ENCODE peak calls at places on chromosome 18, in ten cellular contexts. U is adrenal gland, B is A549, X is cardiac muscle cell, G is HCT116, F is foreskin fibroblast, K is coronary artery, J is brain microvascular endothelial cell, R is fibroblast of the aortic adventitia, L is WERI-Rb-1. E is an unnamed sample.

GRCh38 chr18:59272971-59273935 is at the start of gene RAX:
- DNase-seq in U (no peak), B (peak; percentile 52), X (peak; percentile 71), G (no peak), F (no peak), K (no peak), J (no peak), R (no peak), L (peak; percentile 98), E (peak; percentile 7)

GRCh38 chr18:64436111-64436510 is 287.2 kb upstream of the LINC00305 start:
- DNase-seq in U (no peak), B (no peak), X (no peak), G (no peak), F (no peak), K (no peak), J (no peak), R (no peak), L (no peak), E (no peak)

GRCh38 chr18:48238206-48238605 is 171.0 kb downstream of the ZBTB7C start:
- DNase-seq in U (no peak), B (no peak), X (no peak), G (no peak), F (no peak), K (no peak), J (peak; percentile 11), R (no peak), L (no peak), E (peak; percentile 69)

GRCh38 chr18:78983530-78983929 is 3.9 kb downstream of the SALL3 start:
- DNase-seq in U (no peak), B (no peak), X (no peak), G (no peak), F (no peak), K (no peak), J (no peak), R (no peak), L (no peak), E (no peak)

GRCh38 chr18:56684277-56684676 is 33.1 kb downstream of the WDR7 start:
- DNase-seq in U (no peak), B (no peak), X (no peak), G (no peak), F (no peak), K (no peak), J (no peak), R (no peak), L (no peak), E (no peak)

GRCh38 chr18:39037925-39038324 is 1472.3 kb upstream of the CELF4 start:
- DNase-seq in U (no peak), B (no peak), X (no peak), G (no peak), F (no peak), K (no peak), J (no peak), R (no peak), L (no peak), E (no peak)

GRCh38 chr18:58661423-58661822 is 9.8 kb upstream of the MALT1 start:
- DNase-seq in U (no peak), B (no peak), X (peak; percentile 20), G (no peak), F (peak; percentile 19), K (no peak), J (peak; percentile 6), R (peak; percentile 31), L (no peak), E (peak; percentile 62)

GRCh38 chr18:21841570-21841969 is 101.0 kb downstream of the MIB1 start:
- DNase-seq in U (no peak), B (no peak), X (no peak), G (no peak), F (no peak), K (no peak), J (no peak), R (no peak), L (no peak), E (no peak)

GRCh38 chr18:46418657-46419260 is 238.3 kb downstream of the LOXHD1 start:
- DNase-seq in U (peak; percentile 36), B (no peak), X (no peak), G (no peak), F (no peak), K (no peak), J (no peak), R (peak; percentile 28), L (no peak), E (no peak)

GRCh38 chr18:73124165-73124564 is 256.4 kb upstream of the NETO1 start:
- DNase-seq in U (no peak), B (no peak), X (no peak), G (no peak), F (peak; percentile 16), K (no peak), J (no peak), R (peak; percentile 34), L (no peak), E (peak; percentile 6)

DNA sequence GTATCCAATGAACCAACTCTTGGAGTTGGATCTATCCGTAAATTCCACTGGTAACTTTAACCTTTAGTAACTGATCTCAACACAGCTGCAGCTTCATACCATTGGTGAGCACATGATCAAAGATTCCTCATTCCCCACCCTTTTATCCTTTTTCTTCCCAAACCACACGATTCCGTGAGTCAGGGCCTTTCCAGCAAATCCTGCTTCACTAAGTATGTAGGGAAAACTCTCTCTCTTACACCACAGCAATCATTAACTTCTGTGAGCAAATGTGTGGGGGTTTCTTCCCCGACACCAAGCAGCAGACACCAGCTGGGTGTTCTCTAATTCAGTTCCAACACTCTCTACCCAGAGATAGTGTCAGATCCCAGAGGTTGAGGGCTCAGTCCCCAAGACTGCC is 23.5 kb downstream of the ELP2 start:
- DNase-seq in U (no peak), B (no peak), X (no peak), G (no peak), F (peak; percentile 44), K (no peak), J (no peak), R (peak; percentile 90), L (no peak), E (peak; percentile 9)
- H3K4me3 ChIP-seq in U (no peak overlapping the region), B (no peak overlapping the region), X (no peak overlapping the region), G (no peak overlapping the region), F (no peak overlapping the region), K (no peak overlapping the region), J (no peak overlapping the region), R (no peak overlapping the region), L (no peak overlapping the region), E (no peak overlapping the region)

DNA sequence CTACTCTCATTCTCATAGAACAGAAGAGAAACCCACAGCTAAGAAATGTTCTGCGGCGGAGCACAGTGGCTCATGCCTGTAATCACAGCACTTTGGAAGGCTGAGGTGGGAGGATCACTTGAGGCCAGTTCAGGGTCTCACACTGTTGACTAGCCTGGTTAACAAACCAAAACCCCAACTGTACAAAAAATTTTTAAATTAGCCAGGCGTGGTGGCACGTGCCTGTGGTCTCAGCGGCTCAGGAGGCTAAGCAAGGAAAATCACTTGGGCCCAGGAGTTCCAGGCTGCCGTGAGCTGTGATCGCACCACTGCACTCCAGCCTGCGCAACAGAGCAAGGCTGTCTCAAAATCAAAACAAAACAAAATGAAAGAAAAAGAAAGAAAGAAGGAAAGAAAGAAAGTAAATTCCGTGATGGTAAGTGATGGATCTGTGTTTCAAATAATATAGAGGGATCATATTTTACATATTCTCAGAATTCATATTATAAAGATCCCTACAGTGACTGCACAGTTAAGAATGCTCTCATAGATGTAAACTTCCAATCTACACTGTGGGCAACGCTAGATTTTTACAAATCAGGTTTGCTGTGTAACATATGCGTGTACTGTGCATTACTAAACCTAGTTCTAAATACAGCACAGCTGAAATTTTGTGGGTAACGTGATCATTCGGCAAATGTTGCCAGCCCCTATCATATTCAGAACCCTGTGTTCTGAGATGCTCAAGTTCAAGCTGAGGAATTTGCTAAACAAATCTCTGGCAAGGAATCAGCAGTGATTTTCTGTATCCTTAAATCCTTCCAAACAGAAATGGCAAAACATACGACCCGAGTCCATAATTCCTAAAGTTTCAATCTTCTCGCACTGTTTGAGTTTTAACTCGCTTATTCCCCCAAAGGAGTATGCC is 1.2 kb upstream of the RAB12 start:
- DNase-seq in U (no peak), B (no peak), X (no peak), G (no peak), F (peak; percentile 55), K (no peak), J (no peak), R (peak; percentile 49), L (no peak), E (peak; percentile 80)
- TF ChIP-seq CTCF in U (no peak), B (no peak), X (no peak), G (no peak), F (no peak), K (no peak), J (no peak), R (no peak), L (no peak), E (no peak)

GRCh38 chr18:32095156-32095555 is 3.5 kb downstream of the RNF138 start:
- DNase-seq in U (no peak), B (no peak), X (no peak), G (no peak), F (peak; percentile 1), K (no peak), J (no peak), R (no peak), L (no peak), E (no peak)
- H3K4me3 ChIP-seq in U (no peak overlapping the region), B (no peak overlapping the region), X (no peak overlapping the region), G (no peak overlapping the region), F (no peak overlapping the region), K (no peak overlapping the region), J (no peak overlapping the region), R (no peak overlapping the region), L (no peak overlapping the region), E (no peak overlapping the region)

GRCh38 chr18:62245177-62245576 is 58.1 kb downstream of the RELCH start:
- DNase-seq in U (no peak), B (no peak), X (no peak), G (no peak), F (no peak), K (no peak), J (no peak), R (no peak), L (no peak), E (no peak)

GRCh38 chr18:62242955-62243354 is 55.9 kb downstream of the RELCH start:
- DNase-seq in U (no peak), B (no peak), X (no peak), G (no peak), F (peak; percentile 16), K (no peak), J (no peak), R (no peak), L (no peak), E (no peak)

GRCh38 chr18:62248313-62248712 is 61.3 kb downstream of the RELCH start:
- DNase-seq in U (no peak), B (no peak), X (no peak), G (no peak), F (no peak), K (no peak), J (no peak), R (no peak), L (no peak), E (no peak)

GRCh38 chr18:62249478-62250097 is 62.5 kb downstream of the RELCH start:
- DNase-seq in U (peak; percentile 82), B (peak; percentile 28), X (peak; percentile 80), G (peak; percentile 69), F (peak; percentile 30), K (no peak), J (peak; percentile 80), R (peak; percentile 88), L (peak; percentile 80), E (peak; percentile 93)

DNA sequence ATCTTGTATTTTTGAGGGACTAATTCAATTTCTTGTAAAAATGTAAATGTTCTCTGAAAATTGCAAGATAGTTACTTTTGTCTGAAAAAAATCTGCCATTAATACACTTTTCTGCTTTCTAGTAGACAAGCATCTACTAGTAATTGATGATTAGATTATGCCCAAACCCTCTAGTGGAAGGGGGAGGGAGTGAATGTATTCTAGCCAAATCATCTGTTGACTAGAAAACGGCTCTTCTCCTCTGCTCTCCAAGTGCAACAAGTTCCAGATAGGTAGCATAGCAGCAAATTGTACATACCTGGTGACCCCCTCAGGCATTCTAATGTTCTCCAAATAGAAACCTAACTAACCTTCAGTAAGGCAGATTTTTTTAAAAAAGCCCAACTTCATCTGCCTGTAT is 58.6 kb downstream of the RELCH start:
- DNase-seq in U (no peak), B (no peak), X (no peak), G (no peak), F (no peak), K (no peak), J (no peak), R (no peak), L (no peak), E (no peak)
- TF ChIP-seq CTCF in U (no peak), B (no peak), X (no peak), G (peak; percentile 42), F (no peak), K (no peak), J (peak; percentile 19), R (no peak), L (no peak), E (no peak)

E was measured in choroid plexus epithelial cell.